ENCODE peak calls at places on chromosomes 7 and 10, in five cellular contexts. One of them, this sample, is unnamed.

GRCh38 chr7:103573479-103574058 is 127.6 kb upstream of the SLC26A5 start:
- DNase-seq in aorta: no peak
- DNase-seq in NCI-H2171 treated with DMSO at 0.1 percent for 48 hours: peak
- DNase-seq in NCI-H1092 treated with DMSO at 0.1 percent for 48 hours: peak
- DNase-seq in HFF-Myc: peak
- DNase-seq in this sample: no peak

GRCh38 chr10:98328163-98328562 is 60.2 kb upstream of the LOXL4 start:
- DNase-seq in HFF-Myc: no peak
- DNase-seq in aorta: no peak
- DNase-seq in NCI-H2171 treated with DMSO at 0.1 percent for 48 hours: no peak
- DNase-seq in NCI-H1092 treated with DMSO at 0.1 percent for 48 hours: no peak
- DNase-seq in this sample: no peak

GRCh38 chr7:98802088-98802780 is 67.6 kb downstream of the TMEM130 start:
- DNase-seq in HFF-Myc: peak
- DNase-seq in NCI-H2171 treated with DMSO at 0.1 percent for 48 hours: peak
- DNase-seq in NCI-H1092 treated with DMSO at 0.1 percent for 48 hours: peak
- DNase-seq in aorta: peak
- DNase-seq in this sample: peak

GRCh38 chr10:670990-671389 is 18.5 kb downstream of the DIP2C start:
- DNase-seq in NCI-H2171 treated with DMSO at 0.1 percent for 48 hours: no peak
- DNase-seq in NCI-H1092 treated with DMSO at 0.1 percent for 48 hours: no peak
- DNase-seq in aorta: no peak
- DNase-seq in HFF-Myc: no peak
- DNase-seq in this sample: no peak

GRCh38 chr7:94779070-94779469 is 123.1 kb upstream of the SGCE start:
- DNase-seq in HFF-Myc: no peak
- DNase-seq in NCI-H1092 treated with DMSO at 0.1 percent for 48 hours: no peak
- DNase-seq in NCI-H2171 treated with DMSO at 0.1 percent for 48 hours: no peak
- DNase-seq in aorta: no peak
- DNase-seq in this sample: no peak

GRCh38 chr10:35058134-35058533 is 32.0 kb downstream of the CUL2 start:
- DNase-seq in NCI-H1092 treated with DMSO at 0.1 percent for 48 hours: no peak
- DNase-seq in aorta: no peak
- DNase-seq in NCI-H2171 treated with DMSO at 0.1 percent for 48 hours: no peak
- DNase-seq in HFF-Myc: peak
- DNase-seq in this sample: no peak

GRCh38 chr7:101707587-101707986 is 78.5 kb upstream of the MYL10 start:
- DNase-seq in aorta: no peak
- DNase-seq in NCI-H1092 treated with DMSO at 0.1 percent for 48 hours: no peak
- DNase-seq in HFF-Myc: no peak
- DNase-seq in NCI-H2171 treated with DMSO at 0.1 percent for 48 hours: no peak
- DNase-seq in this sample: no peak

GRCh38 chr7:90626011-90626410 is 29.9 kb downstream of the CDK14 start:
- DNase-seq in HFF-Myc: no peak
- DNase-seq in aorta: no peak
- DNase-seq in NCI-H1092 treated with DMSO at 0.1 percent for 48 hours: no peak
- DNase-seq in NCI-H2171 treated with DMSO at 0.1 percent for 48 hours: no peak
- DNase-seq in this sample: no peak

GRCh38 chr7:45126201-45126600 is 14.7 kb upstream of the TBRG4 start:
- DNase-seq in NCI-H2171 treated with DMSO at 0.1 percent for 48 hours: no peak
- DNase-seq in HFF-Myc: no peak
- DNase-seq in NCI-H1092 treated with DMSO at 0.1 percent for 48 hours: no peak
- DNase-seq in aorta: peak
- DNase-seq in this sample: no peak

GRCh38 chr10:24428410-24428782 is 219.5 kb downstream of the KIAA1217 start:
- DNase-seq in NCI-H2171 treated with DMSO at 0.1 percent for 48 hours: no peak
- DNase-seq in NCI-H1092 treated with DMSO at 0.1 percent for 48 hours: no peak
- DNase-seq in aorta: no peak
- DNase-seq in HFF-Myc: no peak
- DNase-seq in this sample: no peak

GRCh38 chr7:152876749-152877148 is 117.2 kb downstream of the ACTR3B start:
- DNase-seq in HFF-Myc: no peak
- DNase-seq in aorta: peak
- DNase-seq in NCI-H1092 treated with DMSO at 0.1 percent for 48 hours: no peak
- DNase-seq in NCI-H2171 treated with DMSO at 0.1 percent for 48 hours: no peak
- DNase-seq in this sample: no peak

GRCh38 chr10:69242844-69243212 is 22.7 kb downstream of the HKDC1 start:
- DNase-seq in aorta: no peak
- DNase-seq in HFF-Myc: no peak
- DNase-seq in NCI-H1092 treated with DMSO at 0.1 percent for 48 hours: no peak
- DNase-seq in NCI-H2171 treated with DMSO at 0.1 percent for 48 hours: peak
- DNase-seq in this sample: no peak

GRCh38 chr10:55310143-55310542 is 509.1 kb upstream of the PCDH15 start:
- DNase-seq in HFF-Myc: no peak
- DNase-seq in aorta: no peak
- DNase-seq in NCI-H2171 treated with DMSO at 0.1 percent for 48 hours: no peak
- DNase-seq in NCI-H1092 treated with DMSO at 0.1 percent for 48 hours: no peak
- DNase-seq in this sample: no peak

GRCh38 chr7:98640375-98640774 is 23.3 kb downstream of the NPTX2 start:
- DNase-seq in HFF-Myc: no peak
- DNase-seq in NCI-H1092 treated with DMSO at 0.1 percent for 48 hours: no peak
- DNase-seq in NCI-H2171 treated with DMSO at 0.1 percent for 48 hours: no peak
- DNase-seq in aorta: peak
- DNase-seq in this sample: no peak

GRCh38 chr10:3692331-3692860 is 92.6 kb downstream of the KLF6 start:
- DNase-seq in HFF-Myc: no peak
- DNase-seq in aorta: no peak
- DNase-seq in NCI-H2171 treated with DMSO at 0.1 percent for 48 hours: no peak
- DNase-seq in NCI-H1092 treated with DMSO at 0.1 percent for 48 hours: no peak
- DNase-seq in this sample: no peak

GRCh38 chr7:107291434-107291833 is 122.6 kb downstream of the HBP1 start:
- DNase-seq in HFF-Myc: no peak
- DNase-seq in aorta: no peak
- DNase-seq in NCI-H2171 treated with DMSO at 0.1 percent for 48 hours: no peak
- DNase-seq in NCI-H1092 treated with DMSO at 0.1 percent for 48 hours: no peak
- DNase-seq in this sample: no peak